ENCODE peak calls at places on chromosomes 16 and 17, in ten cellular contexts. C is right cardiac atrium; Y is CD4-positive, CD25-positive, alpha-beta regulatory T cell; Z is GM23338; T is fibroblast of lung; S is SK-N-SH; V is body of pancreas; M is NT2/D1; B is neural progenitor cell; L is transverse colon. X is an unnamed sample. For H3K4me1, the result is how much of the 10 kb centered on the place peaks cover.

GRCh38 chr16:526181-527014 is 1.1 kb upstream of the CAPN15 start:
- DNase-seq in M (no peak), L (peak), Z (peak), T (peak), S (no peak), C (peak), V (peak), B (peak), Y (peak), X (peak)

GRCh38 chr17:43579570-43580140 is 33.5 kb upstream of the ETV4 start:
- DNase-seq in B (no peak), C (no peak), V (no peak), Z (no peak), S (no peak), M (no peak), L (no peak), Y (no peak), T (peak), X (peak)

GRCh38 chr16:17590711-17591654 is 120.2 kb upstream of the XYLT1 start:
- DNase-seq in B (no peak), Z (no peak), Y (no peak), L (no peak), V (no peak), T (no peak), M (no peak), C (no peak), S (no peak), X (peak)

GRCh38 chr17:59837362-59838195 is 55.2 kb downstream of the TUBD1 start:
- DNase-seq in S (no peak), L (peak), M (peak), V (peak), B (peak), C (no peak), Y (peak), T (peak), Z (peak), X (peak)

GRCh38 chr17:45118691-45119090 is 13.6 kb downstream of the PLCD3 start:
- DNase-seq in M (no peak), Y (no peak), S (no peak), V (no peak), Z (no peak), B (no peak), T (no peak), L (no peak), C (no peak), X (no peak)

GRCh38 chr16:83653785-83654184 is 154.0 kb upstream of the HSBP1 start:
- DNase-seq in B (no peak), T (no peak), C (no peak), L (no peak), S (no peak), M (no peak), Z (no peak), V (no peak), Y (no peak), X (no peak)

GRCh38 chr16:57970971-57971370 is at the start of gene CNGB1:
- DNase-seq in Y (no peak), V (no peak), M (no peak), Z (no peak), T (no peak), L (no peak), C (no peak), B (peak), S (no peak), X (no peak)

GRCh38 chr16:86240716-86241363 is 269.5 kb upstream of the FOXF1 start:
- DNase-seq in M (no peak), B (no peak), V (no peak), S (no peak), T (no peak), C (no peak), Y (no peak), Z (no peak), L (no peak), X (no peak)

GRCh38 chr16:1610071-1610840 is 1.6 kb downstream of the IFT140 start:
- DNase-seq in Z (peak), C (peak), S (peak), B (peak), Y (peak), M (peak), L (peak), T (peak), V (peak), X (peak)

GRCh38 chr17:65833214-65833613 is 271.8 kb upstream of the AXIN2 start:
- DNase-seq in Z (no peak), S (no peak), V (no peak), L (no peak), T (no peak), C (no peak), Y (no peak), B (no peak), M (no peak), X (no peak)

GRCh38 chr17:33109331-33110072 is 117.9 kb downstream of the SPACA3 start:
- DNase-seq in T (no peak), B (no peak), Z (no peak), V (no peak), Y (no peak), S (no peak), M (no peak), L (no peak), C (no peak), X (no peak)

GRCh38 chr17:29005936-29006438 is at the start of gene SEZ6:
- DNase-seq in L (peak), C (peak), T (peak), S (peak), B (peak), Y (peak), V (peak), Z (peak), M (peak), X (peak)

GRCh38 chr17:50299776-50300175 is 25.5 kb downstream of the TMEM92 start:
- DNase-seq in C (no peak), Z (no peak), M (no peak), B (no peak), Y (no peak), S (no peak), V (no peak), T (no peak), L (no peak), X (no peak)

GRCh38 chr16:70789231-70789926 is 11.6 kb downstream of the VAC14 start:
- DNase-seq in C (peak), L (peak), T (peak), S (peak), Z (no peak), M (no peak), Y (no peak), B (no peak), V (peak), X (no peak)

GRCh38 chr16:31177136-31177535 is 2.8 kb upstream of the FUS start:
- DNase-seq in Z (no peak), S (no peak), Y (peak), M (no peak), L (no peak), C (no peak), V (no peak), T (peak), B (no peak), X (no peak)

GRCh38 chr17:66006654-66007053 is 185.3 kb downstream of the CEP112 start:
- DNase-seq in M (no peak), C (no peak), Y (no peak), B (no peak), V (no peak), Z (no peak), T (no peak), S (no peak), L (no peak), X (no peak)

GRCh38 chr16:65919116-65919515 is 447.4 kb upstream of the CDH5 start:
- DNase-seq in T (no peak), S (no peak), Y (no peak), Z (peak), B (no peak), V (no peak), M (peak), C (no peak), L (no peak), X (no peak)

GRCh38 chr17:45857977-45858708 is 13.5 kb downstream of the SPPL2C start:
- DNase-seq in T (peak), S (no peak), L (no peak), B (peak), Y (no peak), V (no peak), Z (peak), C (no peak), M (peak), X (peak)

GRCh38 chr17:61354895-61355294 is 44.7 kb upstream of the TBX2 start:
- DNase-seq in V (no peak), Z (peak), M (no peak), B (peak), Y (no peak), T (no peak), L (no peak), C (no peak), S (no peak), X (no peak)

GRCh38 chr17:77237232-77238008 is 96.7 kb downstream of the SEC14L1 start:
- DNase-seq in Z (no peak), Y (no peak), T (no peak), L (no peak), B (no peak), S (no peak), C (peak), M (no peak), V (no peak), X (no peak)

GRCh38 chr17:45834471-45835396 is 9.9 kb upstream of the SPPL2C start:
- DNase-seq in Y (no peak), C (peak), Z (no peak), T (no peak), M (no peak), L (no peak), V (no peak), B (no peak), S (no peak), X (no peak)

GRCh38 chr17:39022961-39023360 is 55.8 kb upstream of the FBXO47 start:
- DNase-seq in S (no peak), V (no peak), T (no peak), B (no peak), L (no peak), M (no peak), Z (no peak), Y (no peak), C (no peak), X (no peak)

GRCh38 chr16:29148867-29149272 is 164.0 kb downstream of the LAT start:
- DNase-seq in T (no peak), S (no peak), M (no peak), V (no peak), B (no peak), Z (no peak), Y (peak), C (peak), L (peak), X (peak)

GRCh38 chr16:11994187-11995119 is 17.9 kb downstream of the SNX29 start:
- DNase-seq in T (no peak), B (peak), C (no peak), Y (no peak), Z (no peak), M (no peak), L (peak), V (no peak), S (no peak), X (peak)

GRCh38 chr17:77145635-77146632 is 5.2 kb downstream of the SEC14L1 start:
- DNase-seq in B (no peak), S (peak), Z (peak), V (peak), C (peak), L (peak), T (peak), M (no peak), Y (no peak), X (peak)

GRCh38 chr16:50945136-50945535 is 203.2 kb downstream of the CYLD start:
- DNase-seq in B (no peak), M (no peak), C (no peak), L (no peak), S (no peak), Z (no peak), T (no peak), V (no peak), Y (no peak), X (no peak)

GRCh38 chr17:2695961-2696760 is 15.4 kb downstream of the CLUH start:
- DNase-seq in T (no peak), M (no peak), B (no peak), S (peak), V (no peak), L (peak), Z (no peak), Y (no peak), C (no peak), X (no peak)

GRCh38 chr16:22063888-22064467 is 28.4 kb upstream of the VWA3A start:
- DNase-seq in C (no peak), M (no peak), V (no peak), T (no peak), Z (no peak), S (no peak), B (peak), L (no peak), Y (no peak), X (no peak)

GRCh38 chr16:15976929-15977637 is 27.7 kb downstream of the ABCC1 start:
- DNase-seq in Y (no peak), B (no peak), T (peak), L (no peak), Z (no peak), V (no peak), S (no peak), M (no peak), C (peak), X (no peak)

GRCh38 chr16:15981382-15981781 is 32.0 kb downstream of the ABCC1 start:
- DNase-seq in Y (no peak), M (no peak), L (no peak), V (no peak), B (no peak), Z (no peak), T (no peak), S (no peak), C (no peak), X (no peak)

GRCh38 chr16:15980329-15980728 is 30.9 kb downstream of the ABCC1 start:
- DNase-seq in L (no peak), T (no peak), B (no peak), M (no peak), Y (no peak), S (no peak), V (no peak), Z (no peak), C (no peak), X (no peak)

GRCh38 chr16:15976225-15976812 is 26.9 kb downstream of the ABCC1 start:
- DNase-seq in S (no peak), L (no peak), Z (no peak), Y (no peak), C (no peak), M (no peak), V (no peak), T (no peak), B (no peak), X (no peak)

GRCh38 chr16:15979801-15980200 is 30.4 kb downstream of the ABCC1 start:
- DNase-seq in L (no peak), B (no peak), Z (no peak), T (no peak), Y (no peak), C (no peak), V (no peak), S (no peak), M (no peak), X (no peak)
- H3K4me1 ChIP-seq in L (under half), B (under half), Z (under half), T (under half), Y (under half), C (under half), V (under half), S (under half), M (under half), X (under half)

GRCh38 chr17:5032865-5033264 is 2.4 kb downstream of the SLC52A1 start:
- DNase-seq in Z (no peak), Y (no peak), M (no peak), T (no peak), C (peak), L (no peak), B (no peak), V (no peak), S (no peak), X (no peak)

GRCh38 chr17:5034651-5035050 is 575 bp downstream of the SLC52A1 start:
- DNase-seq in C (peak), S (no peak), Y (no peak), M (no peak), T (no peak), L (no peak), Z (no peak), B (no peak), V (no peak), X (no peak)

GRCh38 chr17:5034063-5034462 is 1.2 kb downstream of the SLC52A1 start:
- DNase-seq in Y (no peak), B (no peak), Z (no peak), M (no peak), C (peak), L (no peak), S (no peak), T (no peak), V (no peak), X (no peak)

GRCh38 chr17:5033352-5034015 is 1.7 kb downstream of the SLC52A1 start:
- DNase-seq in Z (peak), S (no peak), Y (no peak), C (peak), V (no peak), B (no peak), T (no peak), M (no peak), L (no peak), X (no peak)

DNA sequence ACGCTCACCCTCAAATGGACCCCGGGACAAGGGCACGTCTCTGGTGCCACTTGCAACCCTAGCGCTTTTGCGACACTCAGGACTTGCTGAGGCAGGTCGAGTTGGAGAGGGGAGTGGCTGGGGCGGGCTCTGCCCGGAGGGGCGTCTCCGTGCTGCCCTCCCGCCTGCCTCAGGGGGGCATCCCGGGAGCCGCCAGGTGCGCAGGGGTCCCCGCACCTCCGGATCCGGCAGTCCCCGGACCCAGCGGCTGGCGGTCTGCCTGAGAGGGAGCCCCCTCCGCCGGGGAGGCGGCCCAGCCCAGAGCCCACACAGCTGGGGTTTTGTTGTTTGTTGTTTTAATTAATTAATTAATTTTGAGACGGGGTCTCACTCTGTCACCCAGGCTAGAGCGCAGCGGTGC is at the start of gene SLC52A1:
- DNase-seq in Z (peak), T (no peak), L (peak), S (peak), Y (no peak), V (no peak), C (peak), M (no peak), B (peak), X (peak)
- H3K4me3 ChIP-seq in Z (peak), T (no peak), L (peak), S (peak), Y (no peak), V (no peak), C (no peak), M (no peak), B (peak), X (no peak)

DNA sequence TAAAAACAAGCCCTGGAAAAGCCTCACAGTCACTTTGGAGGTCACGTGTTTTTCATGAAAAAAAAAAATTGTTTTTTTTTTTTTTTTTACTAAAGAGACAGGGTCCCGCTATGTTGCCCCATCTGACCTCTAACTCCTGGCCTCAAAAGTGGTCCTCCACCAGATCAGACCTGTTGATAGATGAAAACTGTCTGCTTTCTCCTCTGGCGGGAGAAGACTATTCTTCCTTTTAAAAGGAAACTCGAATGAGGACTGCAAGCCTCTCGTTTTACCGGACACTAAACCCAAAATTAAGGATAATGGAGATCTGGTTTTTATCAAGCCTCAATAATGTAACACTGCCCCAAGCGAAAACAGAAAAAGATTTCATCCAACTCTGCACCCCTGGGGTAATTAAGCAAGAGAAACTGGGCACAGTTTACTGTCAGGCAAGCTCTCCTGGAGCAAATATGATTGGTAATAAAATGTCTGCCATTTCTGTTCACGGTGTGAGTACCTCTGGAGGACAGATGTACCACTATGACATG is 25.8 kb downstream of the ZCCHC14 start:
- DNase-seq in B (no peak), T (no peak), Z (no peak), C (no peak), L (no peak), V (no peak), M (no peak), S (no peak), Y (no peak), X (no peak)
- H3K4me1 ChIP-seq in B (under half), T (under half), Z (under half), C (under half), L (half or more), V (under half), M (under half), S (under half), Y (under half), X (under half)

DNA sequence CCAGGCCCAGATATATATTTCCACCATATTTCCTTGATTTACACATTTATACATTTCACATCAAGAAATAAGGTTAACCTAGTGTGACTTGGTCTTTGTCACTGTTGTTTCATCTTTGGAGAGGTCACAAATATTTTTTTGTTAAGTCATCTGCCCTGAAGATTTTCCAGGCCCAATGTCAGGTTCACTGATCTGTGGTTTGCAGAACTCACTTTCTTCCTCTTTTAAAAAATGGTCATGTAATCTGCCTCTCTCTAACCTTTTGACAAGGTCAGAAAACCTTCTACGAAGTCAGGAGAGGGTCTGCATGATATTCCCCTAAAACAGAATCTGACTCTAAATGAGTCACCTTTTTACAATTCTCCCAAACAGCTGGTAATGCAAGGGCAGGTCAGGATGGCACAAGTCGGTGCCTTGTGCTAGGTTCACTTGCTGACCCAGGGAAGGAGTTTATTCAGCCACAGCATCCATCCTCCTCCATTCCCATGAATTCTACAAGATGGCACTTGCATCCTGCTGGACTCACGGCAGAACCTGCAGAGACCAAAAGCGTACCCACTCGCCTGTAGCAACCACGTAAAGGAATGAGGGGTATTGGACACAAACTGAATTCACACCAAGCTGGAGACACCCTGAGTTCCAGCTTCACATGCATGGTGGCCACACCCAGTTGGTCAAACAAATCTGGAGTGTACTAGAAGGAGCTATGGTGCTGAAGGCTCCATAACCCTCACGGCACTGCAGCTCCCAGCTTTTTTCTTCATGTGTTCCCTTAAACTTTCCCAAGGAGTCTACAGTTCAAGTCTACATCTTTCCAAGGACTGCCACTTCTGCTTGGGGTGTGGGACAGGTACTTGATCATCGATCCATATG is 1.6 kb upstream of the KIAA0513 start:
- DNase-seq in Z (no peak), S (no peak), M (no peak), V (no peak), L (peak), C (no peak), Y (no peak), T (no peak), B (no peak), X (peak)
- H3K4me3 ChIP-seq in Z (no peak), S (no peak), M (no peak), V (no peak), L (no peak), C (no peak), Y (no peak), T (no peak), B (no peak), X (no peak)

GRCh38 chr17:27915715-27916114 is 22.6 kb upstream of the LYRM9 start:
- DNase-seq in Z (peak), M (peak), V (no peak), C (no peak), T (no peak), L (no peak), B (peak), S (no peak), Y (no peak), X (no peak)
- H3K4me1 ChIP-seq in Z (under half), M (under half), V (under half), C (under half), T (under half), L (under half), B (under half), S (under half), Y (under half), X (under half)

DNA sequence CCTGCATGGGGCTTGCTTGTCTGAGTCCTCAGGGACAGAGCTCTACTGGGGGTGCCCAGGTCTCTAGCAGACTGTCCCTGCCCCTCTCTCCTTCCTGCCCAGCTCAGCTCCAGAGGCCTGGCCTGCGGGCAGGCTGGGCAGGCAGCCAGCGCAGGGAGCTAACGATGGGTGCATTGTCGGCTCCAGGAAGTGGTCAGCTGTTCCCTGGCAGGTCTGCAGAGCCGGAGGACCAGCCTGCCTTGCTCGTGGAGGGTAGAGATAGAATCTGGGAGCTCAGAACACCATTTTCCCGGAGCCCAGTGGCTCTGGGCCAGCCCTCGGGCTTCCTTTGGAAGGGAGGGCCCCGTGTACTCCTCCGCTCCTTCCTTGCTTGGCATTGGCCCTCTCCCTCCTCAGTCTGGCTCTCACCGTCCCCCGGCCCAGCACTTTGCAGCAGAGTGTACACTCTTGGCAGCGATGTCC is 189.6 kb downstream of the RAB11FIP4 start:
- DNase-seq in V (peak), L (peak), T (peak), M (no peak), Z (no peak), S (peak), B (no peak), Y (no peak), C (peak), X (no peak)
- H3K4me3 ChIP-seq in V (no peak), L (no peak), T (no peak), M (no peak), Z (no peak), S (peak), B (no peak), Y (no peak), C (no peak), X (no peak)

X was measured in small intestine.